ENCODE peak calls at places on chromosomes 1 and 21, in ten cellular contexts. One of them, this sample, is unnamed.

GRCh38 chr1:154222518-154222917 is 1.8 kb downstream of the UBAP2L start:
- DNase-seq in posterior cingulate gyrus: no peak
- DNase-seq in WTC11: no peak
- DNase-seq in pancreas: no peak
- DNase-seq in bronchial epithelial cell: no peak
- DNase-seq in RWPE1: no peak
- DNase-seq in NCI-H1417: no peak
- DNase-seq in iPS DF 6.9: no peak
- DNase-seq in stimulated activated CD4-positive, alpha-beta T cell treated with anti-CD3 and anti-CD28 coated beads, TNF-alpha, amount 100 ng/mL, for 4 hours: no peak
- DNase-seq in lower leg skin: no peak
- DNase-seq in this sample: no peak

GRCh38 chr1:222521299-222522104 is 26.4 kb downstream of the HHIPL2 start:
- DNase-seq in posterior cingulate gyrus: no peak
- DNase-seq in WTC11: no peak
- DNase-seq in pancreas: no peak
- DNase-seq in bronchial epithelial cell: peak; percentile 82
- DNase-seq in RWPE1: peak; percentile 52
- DNase-seq in NCI-H1417: no peak
- DNase-seq in iPS DF 6.9: no peak
- DNase-seq in stimulated activated CD4-positive, alpha-beta T cell treated with anti-CD3 and anti-CD28 coated beads, TNF-alpha, amount 100 ng/mL, for 4 hours: no peak
- DNase-seq in lower leg skin: no peak
- DNase-seq in this sample: no peak

GRCh38 chr1:200365897-200366426 is 43.9 kb downstream of the ZNF281 start:
- DNase-seq in posterior cingulate gyrus: no peak
- DNase-seq in WTC11: peak; percentile 25
- DNase-seq in pancreas: no peak
- DNase-seq in bronchial epithelial cell: no peak
- DNase-seq in RWPE1: no peak
- DNase-seq in NCI-H1417: no peak
- DNase-seq in iPS DF 6.9: no peak
- DNase-seq in stimulated activated CD4-positive, alpha-beta T cell treated with anti-CD3 and anti-CD28 coated beads, TNF-alpha, amount 100 ng/mL, for 4 hours: no peak
- DNase-seq in lower leg skin: no peak
- DNase-seq in this sample: no peak

GRCh38 chr1:12034381-12034801 is 15.1 kb downstream of the MIIP start:
- DNase-seq in posterior cingulate gyrus: no peak
- DNase-seq in WTC11: no peak
- DNase-seq in pancreas: no peak
- DNase-seq in bronchial epithelial cell: no peak
- DNase-seq in RWPE1: no peak
- DNase-seq in NCI-H1417: no peak
- DNase-seq in iPS DF 6.9: no peak
- DNase-seq in stimulated activated CD4-positive, alpha-beta T cell treated with anti-CD3 and anti-CD28 coated beads, TNF-alpha, amount 100 ng/mL, for 4 hours: no peak
- DNase-seq in lower leg skin: no peak
- DNase-seq in this sample: no peak

GRCh38 chr21:38037416-38037815 is 121.2 kb upstream of the KCNJ6 start:
- DNase-seq in posterior cingulate gyrus: no peak
- DNase-seq in WTC11: no peak
- DNase-seq in pancreas: no peak
- DNase-seq in bronchial epithelial cell: peak; percentile 72
- DNase-seq in RWPE1: peak; percentile 36
- DNase-seq in NCI-H1417: no peak
- DNase-seq in iPS DF 6.9: no peak
- DNase-seq in stimulated activated CD4-positive, alpha-beta T cell treated with anti-CD3 and anti-CD28 coated beads, TNF-alpha, amount 100 ng/mL, for 4 hours: no peak
- DNase-seq in lower leg skin: no peak
- DNase-seq in this sample: no peak

GRCh38 chr21:42343556-42343955 is 7.2 kb downstream of the TFF2 start:
- DNase-seq in posterior cingulate gyrus: no peak
- DNase-seq in WTC11: no peak
- DNase-seq in pancreas: no peak
- DNase-seq in bronchial epithelial cell: no peak
- DNase-seq in RWPE1: no peak
- DNase-seq in NCI-H1417: no peak
- DNase-seq in iPS DF 6.9: no peak
- DNase-seq in stimulated activated CD4-positive, alpha-beta T cell treated with anti-CD3 and anti-CD28 coated beads, TNF-alpha, amount 100 ng/mL, for 4 hours: no peak
- DNase-seq in lower leg skin: no peak
- DNase-seq in this sample: no peak

GRCh38 chr1:235068155-235069121 is 60.2 kb downstream of the TOMM20 start:
- DNase-seq in posterior cingulate gyrus: no peak
- DNase-seq in WTC11: no peak
- DNase-seq in pancreas: no peak
- DNase-seq in bronchial epithelial cell: peak; percentile 100
- DNase-seq in RWPE1: peak; percentile 86
- DNase-seq in NCI-H1417: no peak
- DNase-seq in iPS DF 6.9: no peak
- DNase-seq in stimulated activated CD4-positive, alpha-beta T cell treated with anti-CD3 and anti-CD28 coated beads, TNF-alpha, amount 100 ng/mL, for 4 hours: no peak
- DNase-seq in lower leg skin: peak; percentile 79
- DNase-seq in this sample: no peak

GRCh38 chr1:119742193-119742592 is 26.5 kb downstream of the HMGCS2 start:
- DNase-seq in posterior cingulate gyrus: no peak
- DNase-seq in WTC11: no peak
- DNase-seq in pancreas: no peak
- DNase-seq in bronchial epithelial cell: no peak
- DNase-seq in RWPE1: peak; percentile 8
- DNase-seq in NCI-H1417: no peak
- DNase-seq in iPS DF 6.9: no peak
- DNase-seq in stimulated activated CD4-positive, alpha-beta T cell treated with anti-CD3 and anti-CD28 coated beads, TNF-alpha, amount 100 ng/mL, for 4 hours: no peak
- DNase-seq in lower leg skin: no peak
- DNase-seq in this sample: no peak

GRCh38 chr1:154474802-154475201 is 27.2 kb upstream of the TDRD10 start:
- DNase-seq in posterior cingulate gyrus: peak; percentile 53
- DNase-seq in WTC11: no peak
- DNase-seq in pancreas: no peak
- DNase-seq in bronchial epithelial cell: peak; percentile 73
- DNase-seq in RWPE1: peak; percentile 36
- DNase-seq in NCI-H1417: no peak
- DNase-seq in iPS DF 6.9: no peak
- DNase-seq in stimulated activated CD4-positive, alpha-beta T cell treated with anti-CD3 and anti-CD28 coated beads, TNF-alpha, amount 100 ng/mL, for 4 hours: no peak
- DNase-seq in lower leg skin: no peak
- DNase-seq in this sample: no peak

GRCh38 chr1:232786845-232787455 is 18.3 kb upstream of the MAP10 start:
- DNase-seq in posterior cingulate gyrus: no peak
- DNase-seq in WTC11: no peak
- DNase-seq in pancreas: no peak
- DNase-seq in bronchial epithelial cell: no peak
- DNase-seq in RWPE1: no peak
- DNase-seq in NCI-H1417: peak; percentile 41
- DNase-seq in iPS DF 6.9: no peak
- DNase-seq in stimulated activated CD4-positive, alpha-beta T cell treated with anti-CD3 and anti-CD28 coated beads, TNF-alpha, amount 100 ng/mL, for 4 hours: no peak
- DNase-seq in lower leg skin: no peak
- DNase-seq in this sample: no peak

GRCh38 chr1:15029036-15029435 is 124.5 kb upstream of the TMEM51 start:
- DNase-seq in posterior cingulate gyrus: peak; percentile 20
- DNase-seq in WTC11: no peak
- DNase-seq in pancreas: no peak
- DNase-seq in bronchial epithelial cell: no peak
- DNase-seq in RWPE1: no peak
- DNase-seq in NCI-H1417: no peak
- DNase-seq in iPS DF 6.9: no peak
- DNase-seq in stimulated activated CD4-positive, alpha-beta T cell treated with anti-CD3 and anti-CD28 coated beads, TNF-alpha, amount 100 ng/mL, for 4 hours: no peak
- DNase-seq in lower leg skin: no peak
- DNase-seq in this sample: no peak

This sample was measured in thoracic aorta.